ENCODE peak calls at places on chromosomes 5 and 9, in four cellular contexts. Z is RWPE2; X is H1; T is CD8-positive, alpha-beta T cell. Q is an unnamed sample.

GRCh38 chr5:76958976-76959767 is 6.3 kb downstream of the CRHBP start:
- DNase-seq in Z (no peak), X (no peak), T (no peak), Q (no peak)

GRCh38 chr9:89243296-89244061 is 64.9 kb upstream of the SHC3 start:
- DNase-seq in Z (no peak), X (no peak), T (no peak), Q (no peak)

GRCh38 chr9:97526895-97527575 is 25.6 kb downstream of the TMOD1 start:
- DNase-seq in Z (no peak), X (no peak), T (no peak), Q (no peak)

GRCh38 chr9:13588151-13589043 is 308.9 kb upstream of the MPDZ start:
- DNase-seq in Z (no peak), X (no peak), T (no peak), Q (no peak)

GRCh38 chr5:45038366-45038987 is 229.7 kb downstream of the MRPS30 start:
- DNase-seq in Z (no peak), X (no peak), T (no peak), Q (no peak)

GRCh38 chr9:73011956-73012355 is 59.1 kb upstream of the ALDH1A1 start:
- DNase-seq in Z (no peak), X (no peak), T (no peak), Q (no peak)

GRCh38 chr5:110653231-110653970 is 73.1 kb downstream of the TMEM232 start:
- DNase-seq in Z (no peak), X (no peak), T (no peak), Q (no peak)

GRCh38 chr5:55250064-55250463 is 16.7 kb upstream of the CCNO start:
- DNase-seq in Z (no peak), X (no peak), T (no peak), Q (no peak)

GRCh38 chr9:137445275-137445807 is 4.2 kb upstream of the ENTPD8 start:
- DNase-seq in Z (no peak), X (no peak), T (peak; percentile 88), Q (peak; percentile 69)

GRCh38 chr5:109905906-109906305 is 216.2 kb downstream of the MAN2A1 start:
- DNase-seq in Z (no peak), X (no peak), T (no peak), Q (no peak)

GRCh38 chr5:96433066-96433447 is at the start of gene PCSK1:
- DNase-seq in Z (no peak), X (no peak), T (no peak), Q (no peak)

GRCh38 chr9:115152281-115152680 is 34.3 kb upstream of the TNC start:
- DNase-seq in Z (no peak), X (no peak), T (no peak), Q (no peak)

GRCh38 chr9:116395409-116396037 is 241.9 kb downstream of the PAPPA start:
- DNase-seq in Z (no peak), X (no peak), T (no peak), Q (no peak)

GRCh38 chr5:107542428-107542827 is 128.3 kb downstream of the EFNA5 start:
- DNase-seq in Z (peak; percentile 95), X (no peak), T (no peak), Q (peak; percentile 63)

GRCh38 chr5:150184990-150185952 is 4.6 kb upstream of the SLC6A7 start:
- DNase-seq in Z (no peak), X (no peak), T (no peak), Q (peak; percentile 90)

GRCh38 chr9:128575921-128576320 is 23.5 kb downstream of the SPTAN1 start:
- DNase-seq in Z (no peak), X (no peak), T (no peak), Q (no peak)

GRCh38 chr9:121353246-121353975 is 16.6 kb downstream of the STOM start:
- DNase-seq in Z (no peak), X (no peak), T (peak; percentile 73), Q (no peak)

GRCh38 chr9:95116820-95117204 is 200.7 kb downstream of the FANCC start:
- DNase-seq in Z (no peak), X (no peak), T (no peak), Q (no peak)

GRCh38 chr9:95111716-95112115 is 205.8 kb downstream of the FANCC start:
- DNase-seq in Z (no peak), X (no peak), T (no peak), Q (no peak)

GRCh38 chr9:95112436-95113280 is 204.9 kb downstream of the FANCC start:
- DNase-seq in Z (no peak), X (no peak), T (no peak), Q (no peak)

GRCh38 chr9:95116002-95116819 is 201.3 kb downstream of the FANCC start:
- DNase-seq in Z (no peak), X (no peak), T (no peak), Q (no peak)

GRCh38 chr9:95115104-95115503 is 202.4 kb downstream of the FANCC start:
- DNase-seq in Z (no peak), X (no peak), T (no peak), Q (no peak)
- H3K4me3 ChIP-seq in Z (no peak overlapping the region), X (no peak overlapping the region), T (no peak overlapping the region), Q (no peak overlapping the region)

GRCh38 chr9:135135927-135136311 is 48.5 kb downstream of the OLFM1 start:
- DNase-seq in Z (no peak), X (no peak), T (no peak), Q (no peak)
- TF ChIP-seq CTCF in Z (no peak), X (no peak), T (no peak), Q (no peak)

GRCh38 chr5:58999804-59000595 is 417.1 kb downstream of the RAB3C start:
- DNase-seq in Z (no peak), X (no peak), T (no peak), Q (no peak)
- H3K27ac ChIP-seq in Z (no peak overlapping the region), X (no peak overlapping the region), T (no peak overlapping the region), Q (no peak overlapping the region)

DNA sequence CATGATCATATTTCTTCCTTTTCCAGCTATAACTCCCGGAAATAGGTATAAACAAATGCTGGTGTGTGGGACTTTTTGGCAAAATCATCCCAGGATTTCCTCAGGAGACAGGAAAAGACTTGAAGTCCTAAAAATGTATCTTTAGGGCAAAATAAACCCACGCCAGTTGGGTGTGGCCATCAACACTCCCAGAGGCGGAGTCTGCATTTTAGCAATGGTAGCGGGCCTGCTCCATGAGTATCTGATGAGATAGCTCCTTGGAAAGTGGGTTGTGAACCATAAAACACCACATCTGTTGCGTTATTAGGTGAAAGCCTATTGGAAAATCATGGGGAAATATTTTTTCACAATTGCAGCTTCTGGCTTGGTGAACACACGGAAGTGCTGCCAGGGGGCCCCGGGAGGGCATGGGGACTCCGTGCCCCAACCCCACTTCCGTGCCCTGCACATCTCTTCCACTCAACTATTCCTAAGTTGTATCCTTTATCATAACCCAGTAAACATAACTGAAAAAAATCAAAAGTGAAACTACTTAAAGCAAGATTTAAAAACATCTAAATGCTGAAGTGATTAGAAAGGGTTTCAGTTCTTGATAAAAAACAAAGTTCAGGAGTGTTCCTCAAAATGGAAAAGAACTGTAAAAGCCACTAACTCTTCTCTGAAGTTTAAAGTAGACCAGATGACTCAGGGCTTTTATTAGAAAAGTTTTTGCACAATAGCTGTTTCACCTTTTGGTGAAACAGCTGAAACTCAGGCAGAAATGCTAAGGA is 111.2 kb downstream of the LRRC70 start:
- DNase-seq in Z (no peak), X (no peak), T (no peak), Q (no peak)
- H3K4me3 ChIP-seq in Z (no peak overlapping the region), X (no peak overlapping the region), T (no peak overlapping the region), Q (no peak overlapping the region)

GRCh38 chr9:77871483-77871882 is 160.1 kb downstream of the GNAQ start:
- DNase-seq in Z (no peak), X (no peak), T (no peak), Q (no peak)

GRCh38 chr9:77864096-77864889 is 167.3 kb downstream of the GNAQ start:
- DNase-seq in Z (no peak), X (no peak), T (no peak), Q (no peak)

GRCh38 chr9:77865385-77865784 is 166.2 kb downstream of the GNAQ start:
- DNase-seq in Z (no peak), X (no peak), T (no peak), Q (no peak)

DNA sequence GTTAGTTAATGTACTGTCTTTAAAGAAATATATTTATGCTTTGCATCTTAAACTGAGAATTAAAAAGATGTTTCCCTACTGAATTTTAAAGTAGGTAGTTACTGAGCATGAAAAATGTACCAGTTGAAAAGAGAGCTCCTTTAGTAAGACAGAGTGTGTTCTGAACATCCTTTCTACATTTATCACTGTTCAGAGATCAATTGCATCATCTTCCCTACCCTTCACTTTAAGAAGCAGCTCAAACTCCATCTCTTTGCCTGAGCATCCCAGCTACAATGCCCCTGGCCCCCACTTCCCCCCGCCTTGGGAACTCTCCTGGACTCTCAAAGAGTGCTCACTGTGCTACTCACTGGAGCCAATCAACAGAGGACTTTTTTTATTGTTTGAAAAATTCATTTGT is 164.7 kb downstream of the GNAQ start:
- DNase-seq in Z (no peak), X (no peak), T (no peak), Q (no peak)
- TF ChIP-seq CTCF in Z (no peak), X (no peak), T (no peak), Q (no peak)

GRCh38 chr9:105694848-105695581 is 674 bp downstream of the TMEM38B start:
- DNase-seq in Z (peak; percentile 64), X (no peak), T (peak; percentile 71), Q (peak; percentile 75)
- H3K27ac ChIP-seq in Z (no peak overlapping the region), X (no peak overlapping the region), T (peak overlapping the region; percentile 58), Q (peak overlapping the region; percentile 30)

Q was measured in right lobe of liver.